ENCODE peak calls at places on chromosomes 13 and 19, in five cellular contexts. K, R, G, O and E are unnamed samples.

GRCh38 chr13:50224534-50224933 is 209.3 kb downstream of the KCNRG start:
- DNase-seq in O (no peak), R (no peak), K (no peak), G (no peak), E (no peak)

GRCh38 chr13:25686831-25687495 is 315.2 kb downstream of the ATP8A2 start:
- DNase-seq in G (no peak), R (no peak), K (no peak), O (no peak), E (no peak)

GRCh38 chr13:74683411-74683810 is 549.2 kb upstream of the KLF12 start:
- DNase-seq in O (no peak), G (no peak), K (peak), R (peak), E (peak)

GRCh38 chr19:46913852-46914430 is 53.1 kb downstream of the ARHGAP35 start:
- DNase-seq in O (peak), K (no peak), R (no peak), G (no peak), E (no peak)

GRCh38 chr13:76885203-76886004 is 801 bp downstream of the KCTD12 start:
- DNase-seq in R (peak), G (peak), K (no peak), O (no peak), E (peak)

GRCh38 chr13:58048670-58049069 is 417.1 kb downstream of the PCDH17 start:
- DNase-seq in R (no peak), K (no peak), O (no peak), G (no peak), E (no peak)

GRCh38 chr19:15418112-15418587 is 638 bp downstream of the AKAP8L start:
- DNase-seq in G (no peak), O (no peak), R (no peak), K (no peak), E (no peak)

GRCh38 chr13:42969558-42970172 is 22.4 kb downstream of the EPSTI1 start:
- DNase-seq in O (no peak), K (peak), R (peak), G (no peak), E (peak)

GRCh38 chr19:30733826-30734550 is 361.8 kb downstream of the ZNF536 start:
- DNase-seq in K (no peak), R (peak), G (no peak), O (no peak), E (peak)

GRCh38 chr19:48501961-48502719 is 9.5 kb downstream of the LMTK3 start:
- DNase-seq in R (peak), K (peak), G (peak), O (peak), E (peak)

GRCh38 chr13:44432595-44432994 is 59.0 kb downstream of the SERP2 start:
- DNase-seq in K (no peak), G (no peak), O (no peak), R (no peak), E (no peak)

GRCh38 chr19:13110099-13110610 is 6.4 kb downstream of the TRMT1 start:
- DNase-seq in O (no peak), K (no peak), G (no peak), R (no peak), E (no peak)

GRCh38 chr19:49441960-49442350 is 628 bp upstream of the SLC17A7 start:
- DNase-seq in O (no peak), G (no peak), K (no peak), R (no peak), E (no peak)

GRCh38 chr19:48302600-48302959 is 22.8 kb upstream of the EMP3 start:
- DNase-seq in O (no peak), K (no peak), G (no peak), R (no peak), E (no peak)

GRCh38 chr13:103033999-103034398 is 32.2 kb downstream of the SLC10A2 start:
- DNase-seq in R (no peak), O (no peak), K (no peak), G (no peak), E (no peak)

GRCh38 chr19:11453468-11454341 is 18.3 kb downstream of the PRKCSH start:
- DNase-seq in G (no peak), R (peak), K (no peak), O (no peak), E (peak)

GRCh38 chr13:109670776-109671175 is 115.6 kb downstream of the IRS2 start:
- DNase-seq in R (no peak), G (no peak), O (no peak), K (no peak), E (no peak)

GRCh38 chr13:44117351-44117750 is 237.6 kb downstream of the LACC1 start:
- DNase-seq in R (peak), K (no peak), O (no peak), G (no peak), E (no peak)

GRCh38 chr19:36141039-36141914 is 1.4 kb downstream of the CAPNS1 start:
- DNase-seq in G (peak), R (peak), O (peak), K (peak), E (peak)

GRCh38 chr13:98044301-98044700 is 90.8 kb downstream of the IPO5 start:
- DNase-seq in R (no peak), O (no peak), K (no peak), G (no peak), E (no peak)

GRCh38 chr19:54523403-54523802 is 20.8 kb downstream of the LAIR2 start:
- DNase-seq in G (no peak), O (peak), K (no peak), R (no peak), E (no peak)
- TF ChIP-seq CREB1 in G (no peak), O (peak), K (no peak), R (no peak), E (no peak)

GRCh38 chr19:4773047-4773640 is 18.4 kb upstream of the FEM1A start:
- DNase-seq in O (peak), G (no peak), K (no peak), R (no peak), E (no peak)

GRCh38 chr19:4774136-4774535 is 17.4 kb upstream of the FEM1A start:
- DNase-seq in O (no peak), G (no peak), R (no peak), K (no peak), E (no peak)

GRCh38 chr19:4764290-4764660 is 27.3 kb upstream of the FEM1A start:
- DNase-seq in K (no peak), R (no peak), O (no peak), G (no peak), E (no peak)

GRCh38 chr19:4768934-4769777 is 22.4 kb upstream of the FEM1A start:
- DNase-seq in R (peak), O (no peak), K (peak), G (peak), E (peak)
- TF ChIP-seq CREB1 in R (peak), O (peak), K (peak), G (peak), E (peak)

DNA sequence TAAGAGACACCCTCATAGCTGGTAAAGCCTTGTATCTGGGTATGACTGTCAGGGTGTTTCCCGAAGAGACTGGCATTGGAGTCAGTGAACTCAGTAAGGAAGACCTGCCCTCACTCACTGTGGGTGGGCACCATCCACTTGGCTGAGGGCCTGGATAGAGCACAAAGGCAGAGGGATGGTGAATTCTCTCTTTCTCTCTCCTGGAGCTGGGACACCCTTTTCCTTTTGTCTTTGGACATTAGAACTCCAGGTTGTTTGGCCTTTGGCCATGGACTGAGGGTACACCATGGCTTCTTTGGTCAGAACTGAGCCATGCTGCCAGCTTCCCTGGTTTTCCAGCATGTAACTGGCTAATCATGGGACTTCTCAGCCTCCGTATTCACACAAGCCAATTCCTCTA is 4.6 kb upstream of the CEACAM1 start:
- DNase-seq in G (no peak), O (no peak), R (no peak), K (no peak), E (no peak)
- TF ChIP-seq CREB1 in G (no peak), O (no peak), R (no peak), K (no peak), E (no peak)

GRCh38 chr19:2059422-2060201 is 8.6 kb upstream of the MKNK2 start:
- DNase-seq in O (no peak), R (no peak), K (peak), G (no peak), E (no peak)
- TF ChIP-seq CREB1 in O (no peak), R (no peak), K (no peak), G (no peak), E (no peak)

DNA sequence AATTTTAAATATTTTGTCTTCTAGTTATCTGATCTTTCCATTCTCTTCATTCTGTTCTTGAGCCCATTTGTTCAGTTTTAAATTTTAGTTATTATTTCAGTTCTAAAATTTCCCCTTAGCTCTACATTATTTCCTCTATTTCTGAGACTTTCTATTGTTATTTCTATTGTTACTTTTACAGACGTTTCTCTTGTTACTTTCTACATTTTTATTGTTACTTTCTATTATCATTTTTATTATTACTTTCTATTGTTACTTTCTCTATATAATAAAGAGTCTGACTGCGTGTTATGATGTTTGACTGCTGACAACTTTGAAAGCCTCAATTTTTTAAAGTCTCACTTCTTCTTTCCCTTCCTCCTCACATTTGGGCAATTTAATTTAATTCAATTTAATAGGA is 915.7 kb upstream of the PCDH20 start:
- DNase-seq in O (no peak), R (no peak), K (no peak), G (no peak), E (no peak)
- TF ChIP-seq CREB1 in O (no peak), R (no peak), K (no peak), G (no peak), E (no peak)

GRCh38 chr19:2413159-2413558 is 14.2 kb downstream of the TIMM13 start:
- DNase-seq in R (no peak), O (no peak), G (no peak), K (no peak), E (no peak)

GRCh38 chr19:2411709-2412108 is 15.7 kb downstream of the TIMM13 start:
- DNase-seq in K (no peak), G (no peak), O (no peak), R (no peak), E (no peak)

GRCh38 chr19:2412449-2412848 is 14.9 kb downstream of the TIMM13 start:
- DNase-seq in R (no peak), G (no peak), K (no peak), O (no peak), E (no peak)

GRCh38 chr19:2415281-2415972 is 12.0 kb downstream of the TIMM13 start:
- DNase-seq in G (no peak), K (no peak), R (peak), O (no peak), E (no peak)

DNA sequence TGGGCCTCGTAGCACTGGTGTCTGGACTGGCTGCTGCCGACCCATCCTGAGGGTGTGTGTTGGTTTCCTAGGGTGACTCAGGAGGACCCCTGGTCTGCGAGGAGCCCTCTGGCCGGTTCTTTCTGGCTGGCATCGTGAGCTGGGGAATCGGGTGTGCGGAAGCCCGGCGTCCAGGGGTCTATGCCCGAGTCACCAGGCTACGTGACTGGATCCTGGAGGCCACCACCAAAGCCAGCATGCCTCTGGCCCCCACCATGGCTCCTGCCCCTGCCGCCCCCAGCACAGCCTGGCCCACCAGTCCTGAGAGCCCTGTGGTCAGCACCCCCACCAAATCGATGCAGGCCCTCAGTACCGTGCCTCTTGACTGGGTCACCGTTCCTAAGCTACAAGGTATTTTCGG is 13.8 kb downstream of the TIMM13 start:
- DNase-seq in K (no peak), R (no peak), O (no peak), G (no peak), E (no peak)
- TF ChIP-seq CREB1 in K (no peak), R (no peak), O (no peak), G (no peak), E (no peak)

DNA sequence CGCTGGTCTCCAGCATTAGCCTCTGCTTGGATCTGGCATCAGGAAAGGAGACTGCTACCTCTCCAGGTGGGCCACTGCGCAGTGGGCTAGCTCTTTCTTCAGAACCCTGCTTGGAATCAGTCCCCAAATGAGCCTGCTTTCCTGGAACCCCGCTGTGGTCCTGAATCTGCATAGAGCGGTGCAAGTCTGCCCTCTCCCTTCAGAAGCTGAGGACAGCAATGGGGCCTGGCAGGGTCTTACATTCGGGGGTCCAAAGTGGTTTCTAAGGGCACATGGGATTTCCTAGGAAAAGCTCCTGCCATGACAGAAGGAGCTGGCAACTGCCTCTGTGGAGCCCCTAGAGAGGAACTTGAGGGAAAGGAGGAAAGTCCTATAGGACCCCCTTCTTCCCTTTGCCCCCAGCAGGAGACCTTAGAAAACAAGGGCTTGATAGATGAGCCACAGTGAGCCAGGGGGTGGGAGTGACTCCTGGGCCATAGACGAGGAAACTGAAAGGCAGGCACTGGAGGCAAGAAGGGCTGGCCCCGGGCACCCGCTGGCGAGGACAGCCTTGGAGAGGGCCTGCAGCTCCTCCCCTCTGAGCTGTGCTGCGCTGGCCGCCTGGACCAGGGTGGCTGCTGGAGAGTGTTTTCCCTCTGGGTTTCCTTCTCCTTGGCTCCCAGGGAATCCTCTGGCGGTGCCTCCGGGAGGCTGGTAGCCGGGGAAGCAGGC is 1.4 kb upstream of the VSTM2B start:
- DNase-seq in K (no peak), R (peak), O (no peak), G (no peak), E (peak)
- TF ChIP-seq CREB1 in K (no peak), R (no peak), O (no peak), G (no peak), E (no peak)

GRCh38 chr13:79749985-79750551 is 269.1 kb downstream of the NDFIP2 start:
- DNase-seq in K (no peak), G (no peak), R (peak), O (no peak), E (peak)
- TF ChIP-seq CREB1 in K (no peak), G (no peak), R (no peak), O (no peak), E (no peak)